ENCODE peak calls at places on chromosomes 5 and 9, in six cellular contexts. One of them, this sample, is unnamed.

GRCh38 chr5:150122158-150122510 is 33.5 kb downstream of the PDGFRB start:
- DNase-seq in HTR-8/SVneo: no peak
- DNase-seq in upper lobe of right lung: peak; percentile 77
- DNase-seq in amniotic stem cell: no peak
- DNase-seq in MM.1S: peak; percentile 48
- DNase-seq in right lobe of liver: no peak
- DNase-seq in this sample: no peak

GRCh38 chr5:92616085-92616484 is 964.9 kb downstream of the NR2F1-AS1 start:
- DNase-seq in upper lobe of right lung: no peak
- DNase-seq in HTR-8/SVneo: no peak
- DNase-seq in right lobe of liver: no peak
- DNase-seq in MM.1S: no peak
- DNase-seq in amniotic stem cell: no peak
- DNase-seq in this sample: no peak

GRCh38 chr5:133756036-133756435 is 143.7 kb upstream of the FSTL4 start:
- DNase-seq in HTR-8/SVneo: no peak
- DNase-seq in amniotic stem cell: no peak
- DNase-seq in MM.1S: no peak
- DNase-seq in upper lobe of right lung: no peak
- DNase-seq in right lobe of liver: no peak
- DNase-seq in this sample: no peak

GRCh38 chr9:34536685-34537084 is 13.9 kb upstream of the ENHO start:
- DNase-seq in upper lobe of right lung: no peak
- DNase-seq in right lobe of liver: no peak
- DNase-seq in HTR-8/SVneo: no peak
- DNase-seq in amniotic stem cell: no peak
- DNase-seq in MM.1S: no peak
- DNase-seq in this sample: no peak

GRCh38 chr5:93677344-93678021 is 63.9 kb downstream of the POU5F2 start:
- DNase-seq in right lobe of liver: no peak
- DNase-seq in amniotic stem cell: peak; percentile 68
- DNase-seq in MM.1S: no peak
- DNase-seq in HTR-8/SVneo: peak; percentile 72
- DNase-seq in upper lobe of right lung: no peak
- DNase-seq in this sample: peak; percentile 95

GRCh38 chr9:75455444-75455921 is 367.2 kb downstream of the OSTF1 start:
- DNase-seq in upper lobe of right lung: no peak
- DNase-seq in amniotic stem cell: no peak
- DNase-seq in right lobe of liver: no peak
- DNase-seq in HTR-8/SVneo: no peak
- DNase-seq in MM.1S: peak; percentile 65
- DNase-seq in this sample: peak; percentile 54

GRCh38 chr5:171850354-171850947 is 64.8 kb downstream of the SMIM23 start:
- DNase-seq in MM.1S: peak; percentile 10
- DNase-seq in upper lobe of right lung: no peak
- DNase-seq in right lobe of liver: no peak
- DNase-seq in amniotic stem cell: no peak
- DNase-seq in HTR-8/SVneo: peak; percentile 39
- DNase-seq in this sample: peak; percentile 72

GRCh38 chr9:117555964-117556629 is 141.2 kb upstream of the ASTN2 start:
- DNase-seq in MM.1S: peak; percentile 52
- DNase-seq in amniotic stem cell: no peak
- DNase-seq in right lobe of liver: peak; percentile 67
- DNase-seq in HTR-8/SVneo: no peak
- DNase-seq in upper lobe of right lung: peak; percentile 75
- DNase-seq in this sample: no peak

GRCh38 chr9:137974746-137975526 is 97.4 kb downstream of the CACNA1B start:
- DNase-seq in HTR-8/SVneo: no peak
- DNase-seq in right lobe of liver: no peak
- DNase-seq in MM.1S: no peak
- DNase-seq in amniotic stem cell: no peak
- DNase-seq in upper lobe of right lung: peak; percentile 53
- DNase-seq in this sample: no peak

GRCh38 chr5:78660401-78660800 is 11.8 kb upstream of the LHFPL2 start:
- DNase-seq in MM.1S: no peak
- DNase-seq in right lobe of liver: no peak
- DNase-seq in amniotic stem cell: no peak
- DNase-seq in HTR-8/SVneo: no peak
- DNase-seq in upper lobe of right lung: no peak
- DNase-seq in this sample: no peak

GRCh38 chr5:158802941-158803341 is 296.8 kb downstream of the EBF1 start:
- DNase-seq in right lobe of liver: no peak
- DNase-seq in upper lobe of right lung: no peak
- DNase-seq in MM.1S: no peak
- DNase-seq in HTR-8/SVneo: no peak
- DNase-seq in amniotic stem cell: no peak
- DNase-seq in this sample: peak; percentile 71

GRCh38 chr9:89731262-89731980 is 126.6 kb downstream of the GADD45G start:
- DNase-seq in upper lobe of right lung: no peak
- DNase-seq in amniotic stem cell: no peak
- DNase-seq in HTR-8/SVneo: no peak
- DNase-seq in right lobe of liver: no peak
- DNase-seq in MM.1S: no peak
- DNase-seq in this sample: no peak

GRCh38 chr9:113564804-113565237 is 101.3 kb downstream of the RGS3 start:
- DNase-seq in right lobe of liver: no peak
- DNase-seq in HTR-8/SVneo: no peak
- DNase-seq in MM.1S: no peak
- DNase-seq in amniotic stem cell: peak; percentile 40
- DNase-seq in upper lobe of right lung: peak; percentile 86
- DNase-seq in this sample: peak; percentile 84

GRCh38 chr5:30604648-30605262 is 588.7 kb upstream of the CDH6 start:
- DNase-seq in upper lobe of right lung: no peak
- DNase-seq in right lobe of liver: no peak
- DNase-seq in amniotic stem cell: no peak
- DNase-seq in MM.1S: no peak
- DNase-seq in HTR-8/SVneo: no peak
- DNase-seq in this sample: no peak

GRCh38 chr9:95809686-95810085 is 65.8 kb upstream of the ERCC6L2 start:
- DNase-seq in upper lobe of right lung: no peak
- DNase-seq in HTR-8/SVneo: no peak
- DNase-seq in MM.1S: no peak
- DNase-seq in right lobe of liver: no peak
- DNase-seq in amniotic stem cell: no peak
- DNase-seq in this sample: no peak

GRCh38 chr5:109681763-109682162 is 8.0 kb upstream of the MAN2A1 start:
- DNase-seq in HTR-8/SVneo: no peak
- DNase-seq in amniotic stem cell: no peak
- DNase-seq in right lobe of liver: no peak
- DNase-seq in MM.1S: no peak
- DNase-seq in upper lobe of right lung: no peak
- DNase-seq in this sample: no peak

GRCh38 chr9:20728493-20729220 is 44.6 kb downstream of the FOCAD start:
- DNase-seq in amniotic stem cell: no peak
- DNase-seq in right lobe of liver: no peak
- DNase-seq in MM.1S: no peak
- DNase-seq in HTR-8/SVneo: no peak
- DNase-seq in upper lobe of right lung: no peak
- DNase-seq in this sample: peak; percentile 56

GRCh38 chr9:116080561-116080960 is 73.0 kb upstream of the PAPPA start:
- DNase-seq in HTR-8/SVneo: no peak
- DNase-seq in amniotic stem cell: no peak
- DNase-seq in upper lobe of right lung: no peak
- DNase-seq in MM.1S: no peak
- DNase-seq in right lobe of liver: no peak
- DNase-seq in this sample: no peak

GRCh38 chr5:169641253-169641652 is 4.2 kb downstream of the DOCK2 start:
- DNase-seq in upper lobe of right lung: no peak
- DNase-seq in right lobe of liver: no peak
- DNase-seq in amniotic stem cell: no peak
- DNase-seq in MM.1S: no peak
- DNase-seq in HTR-8/SVneo: no peak
- DNase-seq in this sample: peak; percentile 21

GRCh38 chr9:112921549-112921948 is 30.9 kb upstream of the SLC46A2 start:
- DNase-seq in MM.1S: peak; percentile 65
- DNase-seq in amniotic stem cell: peak; percentile 21
- DNase-seq in HTR-8/SVneo: peak; percentile 19
- DNase-seq in upper lobe of right lung: no peak
- DNase-seq in right lobe of liver: no peak
- DNase-seq in this sample: peak; percentile 52

GRCh38 chr9:78828521-78828920 is 531.6 kb downstream of the PSAT1 start:
- DNase-seq in HTR-8/SVneo: no peak
- DNase-seq in MM.1S: no peak
- DNase-seq in upper lobe of right lung: no peak
- DNase-seq in right lobe of liver: no peak
- DNase-seq in amniotic stem cell: no peak
- DNase-seq in this sample: no peak

GRCh38 chr9:127567119-127567897 is 44.8 kb upstream of the STXBP1 start:
- DNase-seq in HTR-8/SVneo: no peak
- DNase-seq in MM.1S: no peak
- DNase-seq in right lobe of liver: peak; percentile 63
- DNase-seq in amniotic stem cell: no peak
- DNase-seq in upper lobe of right lung: peak; percentile 89
- DNase-seq in this sample: peak; percentile 73

GRCh38 chr5:83752700-83753099 is 32.0 kb upstream of the HAPLN1 start:
- DNase-seq in upper lobe of right lung: no peak
- DNase-seq in HTR-8/SVneo: no peak
- DNase-seq in amniotic stem cell: no peak
- DNase-seq in MM.1S: no peak
- DNase-seq in right lobe of liver: no peak
- DNase-seq in this sample: no peak

GRCh38 chr9:79736051-79736450 is 164.3 kb downstream of the TLE4 start:
- DNase-seq in upper lobe of right lung: no peak
- DNase-seq in HTR-8/SVneo: no peak
- DNase-seq in amniotic stem cell: no peak
- DNase-seq in MM.1S: no peak
- DNase-seq in right lobe of liver: no peak
- DNase-seq in this sample: no peak

GRCh38 chr9:87716141-87716540 is 9.8 kb upstream of the CTSL start:
- DNase-seq in amniotic stem cell: no peak
- DNase-seq in upper lobe of right lung: no peak
- DNase-seq in right lobe of liver: no peak
- DNase-seq in HTR-8/SVneo: no peak
- DNase-seq in MM.1S: no peak
- DNase-seq in this sample: peak; percentile 7

GRCh38 chr5:37519807-37520206 is 140.7 kb downstream of the WDR70 start:
- DNase-seq in right lobe of liver: no peak
- DNase-seq in amniotic stem cell: no peak
- DNase-seq in upper lobe of right lung: no peak
- DNase-seq in MM.1S: no peak
- DNase-seq in HTR-8/SVneo: no peak
- DNase-seq in this sample: no peak

GRCh38 chr5:103259705-103260355 is 1.3 kb downstream of the MACIR start:
- DNase-seq in MM.1S: peak; percentile 46
- DNase-seq in amniotic stem cell: no peak
- DNase-seq in right lobe of liver: no peak
- DNase-seq in upper lobe of right lung: no peak
- DNase-seq in HTR-8/SVneo: peak; percentile 10
- DNase-seq in this sample: no peak

GRCh38 chr9:19516348-19516747 is 107.5 kb downstream of the ACER2 start:
- DNase-seq in right lobe of liver: no peak
- DNase-seq in amniotic stem cell: no peak
- DNase-seq in upper lobe of right lung: no peak
- DNase-seq in HTR-8/SVneo: no peak
- DNase-seq in MM.1S: no peak
- DNase-seq in this sample: no peak

GRCh38 chr9:121299125-121299466 is 31.1 kb downstream of the GSN start:
- DNase-seq in upper lobe of right lung: no peak
- DNase-seq in amniotic stem cell: no peak
- DNase-seq in MM.1S: no peak
- DNase-seq in HTR-8/SVneo: no peak
- DNase-seq in right lobe of liver: no peak
- DNase-seq in this sample: no peak

GRCh38 chr9:36924071-36924470 is 110.0 kb downstream of the PAX5 start:
- DNase-seq in HTR-8/SVneo: peak; percentile 85
- DNase-seq in right lobe of liver: no peak
- DNase-seq in amniotic stem cell: peak; percentile 60
- DNase-seq in upper lobe of right lung: no peak
- DNase-seq in MM.1S: peak; percentile 27
- DNase-seq in this sample: peak; percentile 28

GRCh38 chr5:73968729-73969128 is 342.7 kb downstream of the ARHGEF28 start:
- DNase-seq in MM.1S: no peak
- DNase-seq in right lobe of liver: no peak
- DNase-seq in HTR-8/SVneo: no peak
- DNase-seq in upper lobe of right lung: no peak
- DNase-seq in amniotic stem cell: no peak
- DNase-seq in this sample: no peak

GRCh38 chr5:146340260-146341081 is 1.8 kb downstream of the POU4F3 start:
- DNase-seq in amniotic stem cell: no peak
- DNase-seq in upper lobe of right lung: peak; percentile 72
- DNase-seq in HTR-8/SVneo: peak; percentile 71
- DNase-seq in MM.1S: no peak
- DNase-seq in right lobe of liver: peak; percentile 36
- DNase-seq in this sample: peak; percentile 43

GRCh38 chr9:27198175-27198574 is 89.2 kb downstream of the TEK start:
- DNase-seq in MM.1S: no peak
- DNase-seq in HTR-8/SVneo: no peak
- DNase-seq in amniotic stem cell: no peak
- DNase-seq in right lobe of liver: no peak
- DNase-seq in upper lobe of right lung: no peak
- DNase-seq in this sample: no peak

This sample was measured in fibroblast of gingiva.